ENCODE peak calls at places on chromosome 16, in five cellular contexts. X is amniotic stem cell, W is GM12865, T is GOT3, M is fibroblast of lung. Y is an unnamed sample.

GRCh38 chr16:49622084-49622390 is 233.9 kb downstream of the ZNF423 start:
- DNase-seq in X (no peak), W (no peak), T (peak), M (no peak), Y (no peak)

GRCh38 chr16:55502801-55503366 is 6.0 kb upstream of the LPCAT2 start:
- DNase-seq in X (no peak), W (no peak), T (no peak), M (peak), Y (no peak)

GRCh38 chr16:57747996-57748395 is 12.4 kb downstream of the KATNB1 start:
- DNase-seq in X (no peak), W (no peak), T (no peak), M (no peak), Y (no peak)

GRCh38 chr16:8905795-8906591 is 23.8 kb downstream of the LITAFD start:
- DNase-seq in X (no peak), W (no peak), T (no peak), M (no peak), Y (no peak)

GRCh38 chr16:1812732-1813163 is 13.9 kb downstream of the HAGH start:
- DNase-seq in X (peak), W (peak), T (peak), M (peak), Y (no peak)

GRCh38 chr16:79286646-79287423 is 313.7 kb downstream of the MAF start:
- DNase-seq in X (no peak), W (peak), T (no peak), M (no peak), Y (peak)

GRCh38 chr16:57089406-57089805 is 3.0 kb upstream of the CPNE2 start:
- DNase-seq in X (no peak), W (no peak), T (no peak), M (no peak), Y (no peak)

GRCh38 chr16:86828653-86829052 is 250.3 kb downstream of the FOXL1 start:
- DNase-seq in X (no peak), W (no peak), T (no peak), M (no peak), Y (no peak)

GRCh38 chr16:10039220-10040096 is 142.8 kb downstream of the GRIN2A start:
- DNase-seq in X (no peak), W (peak), T (no peak), M (no peak), Y (no peak)

GRCh38 chr16:57614546-57615343 is 13.7 kb upstream of the ADGRG1 start:
- DNase-seq in X (no peak), W (peak), T (no peak), M (no peak), Y (no peak)

GRCh38 chr16:66273036-66273435 is 93.5 kb upstream of the CDH5 start:
- DNase-seq in X (no peak), W (no peak), T (no peak), M (no peak), Y (no peak)

GRCh38 chr16:1019234-1019933 is 37.8 kb downstream of the SOX8 start:
- DNase-seq in X (peak), W (no peak), T (no peak), M (no peak), Y (no peak)

GRCh38 chr16:82653550-82654511 is 27.1 kb downstream of the CDH13 start:
- DNase-seq in X (peak), W (peak), T (no peak), M (peak), Y (peak)

GRCh38 chr16:71387045-71387871 is 28.7 kb downstream of the CALB2 start:
- DNase-seq in X (no peak), W (no peak), T (no peak), M (no peak), Y (no peak)

GRCh38 chr16:64920211-64920610 is 201.7 kb downstream of the CDH11 start:
- DNase-seq in X (no peak), W (no peak), T (no peak), M (no peak), Y (no peak)